ENCODE peak calls at places on chromosome 1, in seven cellular contexts. B is uterus, G is GM03348, Y is HEK293T, V is B cell, U is hypothalamus, I is hippocampal formation. L is an unnamed sample.

GRCh38 chr1:66938618-66939017 is 13.8 kb downstream of the MIER1 start:
- DNase-seq in B (no peak), Y (no peak), G (no peak), V (no peak), I (no peak), U (no peak), L (no peak)

GRCh38 chr1:51664412-51665240 is 47.7 kb downstream of the OSBPL9 start:
- DNase-seq in I (no peak), Y (no peak), U (no peak), V (no peak), G (no peak), B (no peak), L (no peak)

GRCh38 chr1:112358798-112359408 is 37.1 kb upstream of the CTTNBP2NL start:
- DNase-seq in I (peak; percentile 57), G (peak; percentile 84), U (peak; percentile 46), Y (peak; percentile 76), B (peak; percentile 83), V (peak; percentile 21), L (peak; percentile 43)

GRCh38 chr1:205577874-205578658 is 53.7 kb downstream of the ELK4 start:
- DNase-seq in V (peak; percentile 2), Y (no peak), G (no peak), I (no peak), B (no peak), U (no peak), L (no peak)

GRCh38 chr1:193335797-193336428 is 149.5 kb upstream of the B3GALT2 start:
- DNase-seq in G (peak; percentile 79), B (no peak), U (no peak), V (no peak), I (no peak), Y (no peak), L (no peak)

GRCh38 chr1:27522860-27523665 is 33.1 kb upstream of the WASF2 start:
- DNase-seq in V (peak; percentile 45), I (peak; percentile 60), G (peak; percentile 63), B (peak; percentile 61), Y (no peak), U (no peak), L (peak; percentile 28)

GRCh38 chr1:55669308-55669707 is 454.1 kb upstream of the USP24 start:
- DNase-seq in I (no peak), U (no peak), Y (peak; percentile 1), B (peak; percentile 46), V (no peak), G (peak; percentile 33), L (no peak)

GRCh38 chr1:116309090-116309870 is 63.8 kb upstream of the ATP1A1 start:
- DNase-seq in U (no peak), G (no peak), V (no peak), B (no peak), Y (no peak), I (no peak), L (no peak)

GRCh38 chr1:8203551-8203950 is 114.4 kb upstream of the SLC45A1 start:
- DNase-seq in U (no peak), B (no peak), G (no peak), I (no peak), Y (no peak), V (no peak), L (no peak)

GRCh38 chr1:225447649-225448048 is 19.8 kb upstream of the LBR start:
- DNase-seq in I (peak; percentile 68), V (no peak), U (peak; percentile 68), G (peak; percentile 62), B (peak; percentile 74), Y (no peak), L (no peak)

GRCh38 chr1:163170331-163170730 is 32.4 kb downstream of the RGS5 start:
- DNase-seq in V (no peak), I (no peak), Y (no peak), U (no peak), G (peak; percentile 28), B (no peak), L (no peak)

GRCh38 chr1:7116001-7116400 is 330.7 kb downstream of the CAMTA1 start:
- DNase-seq in G (no peak), Y (no peak), I (no peak), V (no peak), B (no peak), U (no peak), L (no peak)

GRCh38 chr1:193614817-193615216 is 428.4 kb upstream of the B3GALT2 start:
- DNase-seq in Y (no peak), G (no peak), U (no peak), B (no peak), I (no peak), V (no peak), L (no peak)

GRCh38 chr1:153728305-153729066 is 636 bp downstream of the INTS3 start:
- DNase-seq in B (peak; percentile 80), U (no peak), V (peak; percentile 35), G (peak; percentile 51), Y (peak; percentile 42), I (peak; percentile 46), L (peak; percentile 38)

GRCh38 chr1:183778568-183779433 is 26.1 kb upstream of the RGL1 start:
- DNase-seq in Y (no peak), B (no peak), V (no peak), G (no peak), U (no peak), I (no peak), L (no peak)

GRCh38 chr1:115089443-115090340 is at the start of gene TSPAN2:
- DNase-seq in V (peak; percentile 92), B (peak; percentile 88), G (peak; percentile 92), Y (peak; percentile 78), I (no peak), U (no peak), L (no peak)

L was measured in caudate nucleus.